ENCODE peak calls at places on chromosomes 6 and 20, in four cellular contexts. V is HepG2, X is GM12878, M is K562. J is an unnamed sample.

GRCh38 chr20:39137299-39137698 is 175.2 kb downstream of the DHX35 start:
- DNase-seq in V (no peak), X (no peak), M (no peak), J (no peak)

GRCh38 chr20:24443436-24443835 is 26.0 kb upstream of the SYNDIG1 start:
- DNase-seq in V (no peak), X (no peak), M (no peak), J (peak)

GRCh38 chr6:142903806-142904205 is 41.2 kb downstream of the HIVEP2 start:
- DNase-seq in V (no peak), X (no peak), M (no peak), J (no peak)

GRCh38 chr6:99458319-99458718 is 33.2 kb upstream of the PNISR start:
- DNase-seq in V (peak), X (no peak), M (peak), J (no peak)

GRCh38 chr6:83815631-83816030 is 37.5 kb upstream of the RIPPLY2 start:
- DNase-seq in V (no peak), X (no peak), M (no peak), J (no peak)

GRCh38 chr6:42771741-42772100 is 10.1 kb upstream of the BICRAL start:
- DNase-seq in V (no peak), X (no peak), M (no peak), J (no peak)

GRCh38 chr6:26312096-26312463 is 52.9 kb upstream of the BTN3A2 start:
- DNase-seq in V (no peak), X (no peak), M (peak), J (no peak)

GRCh38 chr20:35523298-35523888 is 6.1 kb downstream of the C20orf173 start:
- DNase-seq in V (peak), X (no peak), M (peak), J (peak)

GRCh38 chr6:14074723-14075503 is 42.7 kb upstream of the CD83 start:
- DNase-seq in V (no peak), X (no peak), M (no peak), J (no peak)

GRCh38 chr20:14583413-14583812 is 246.0 kb upstream of the FLRT3 start:
- DNase-seq in V (no peak), X (no peak), M (no peak), J (no peak)

GRCh38 chr6:23735151-23735550 is 390.9 kb upstream of the NRSN1 start:
- DNase-seq in V (no peak), X (no peak), M (no peak), J (no peak)

GRCh38 chr6:4103929-4104328 is 25.0 kb upstream of the FAM217A start:
- DNase-seq in V (no peak), X (no peak), M (no peak), J (no peak)

GRCh38 chr6:40356242-40356910 is 230.8 kb downstream of the LRFN2 start:
- DNase-seq in V (no peak), X (no peak), M (no peak), J (no peak)

GRCh38 chr6:69719602-69720193 is 77.1 kb downstream of the LMBRD1 start:
- DNase-seq in V (peak), X (no peak), M (peak), J (no peak)

GRCh38 chr6:85574932-85575598 is 18.6 kb downstream of the SNX14 start:
- DNase-seq in V (peak), X (no peak), M (no peak), J (no peak)

GRCh38 chr6:138162947-138163569 is 1.3 kb downstream of the ARFGEF3 start:
- DNase-seq in V (no peak), X (no peak), M (no peak), J (no peak)

GRCh38 chr20:46083101-46083500 is 6.7 kb downstream of the NCOA5 start:
- DNase-seq in V (no peak), X (no peak), M (no peak), J (no peak)

GRCh38 chr6:17492350-17492749 is 99.0 kb downstream of the CAP2 start:
- DNase-seq in V (no peak), X (no peak), M (no peak), J (no peak)

GRCh38 chr20:58389324-58389967 is 417 bp downstream of the VAPB start:
- DNase-seq in V (peak), X (no peak), M (peak), J (peak)

GRCh38 chr6:81838031-81838430 is 85.5 kb upstream of the TENT5A start:
- DNase-seq in V (peak), X (no peak), M (no peak), J (no peak)

GRCh38 chr6:81832304-81832703 is 79.8 kb upstream of the TENT5A start:
- DNase-seq in V (no peak), X (no peak), M (no peak), J (no peak)

GRCh38 chr6:81838724-81839425 is 86.4 kb upstream of the TENT5A start:
- DNase-seq in V (no peak), X (no peak), M (no peak), J (no peak)

GRCh38 chr6:81831274-81831673 is 78.8 kb upstream of the TENT5A start:
- DNase-seq in V (peak), X (no peak), M (no peak), J (no peak)

DNA sequence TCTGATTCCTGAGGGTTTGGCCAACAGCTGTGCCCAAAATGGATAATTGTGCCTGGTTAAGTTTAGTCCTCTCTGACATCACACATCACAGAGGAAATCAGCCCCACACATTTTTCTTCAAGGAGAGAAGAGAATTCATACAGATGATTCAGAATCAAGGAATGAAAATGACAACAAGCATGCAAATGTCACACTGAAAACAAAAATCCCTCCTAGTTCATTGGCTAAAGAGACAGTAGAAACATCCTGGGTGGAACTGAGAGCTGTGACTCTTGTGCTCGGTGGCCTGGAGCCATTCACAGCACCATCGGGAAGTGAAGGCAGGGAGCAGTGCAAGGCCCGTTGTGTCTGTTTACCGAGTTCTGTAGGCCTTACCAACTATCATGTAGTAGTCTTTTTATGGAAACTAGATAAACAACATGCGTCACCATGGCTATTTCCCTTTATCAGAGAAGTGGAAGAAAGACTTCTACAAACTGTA is 81.7 kb upstream of the TENT5A start:
- DNase-seq in V (no peak), X (no peak), M (no peak), J (no peak)
- TF ChIP-seq ESRRA in V (no peak), X (no peak), M (no peak), J (no peak)

DNA sequence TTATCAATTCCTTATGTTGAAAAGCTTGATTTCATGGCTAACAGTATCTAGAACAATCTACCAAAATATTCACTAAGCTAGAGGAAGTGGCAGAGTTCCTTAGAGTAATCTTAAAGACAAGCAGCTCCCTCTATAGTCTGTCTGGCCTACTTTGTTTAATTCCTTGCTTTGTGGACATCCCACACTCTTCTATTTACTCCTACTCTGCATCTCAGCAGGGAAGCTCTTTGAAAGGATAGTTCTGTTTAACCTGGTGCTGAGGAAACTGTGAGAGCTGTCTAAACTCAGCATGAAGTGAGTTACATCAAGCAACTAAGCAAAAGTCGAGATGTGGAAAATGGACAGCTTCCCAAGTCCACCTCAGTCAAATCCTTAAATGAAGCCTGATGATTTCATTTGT is 4.3 kb downstream of the REV3L start:
- DNase-seq in V (peak), X (peak), M (peak), J (no peak)
- TF ChIP-seq CBFB in V (no peak), X (no peak), M (no peak), J (no peak)

GRCh38 chr6:11471261-11471660 is 66.3 kb upstream of the TMEM170B start:
- DNase-seq in V (no peak), X (no peak), M (no peak), J (no peak)

GRCh38 chr6:11469684-11470083 is 67.9 kb upstream of the TMEM170B start:
- DNase-seq in V (no peak), X (no peak), M (no peak), J (no peak)

GRCh38 chr6:11475019-11475418 is 62.5 kb upstream of the TMEM170B start:
- DNase-seq in V (no peak), X (no peak), M (no peak), J (no peak)

GRCh38 chr6:11467364-11467763 is 70.2 kb upstream of the TMEM170B start:
- DNase-seq in V (no peak), X (peak), M (no peak), J (no peak)

DNA sequence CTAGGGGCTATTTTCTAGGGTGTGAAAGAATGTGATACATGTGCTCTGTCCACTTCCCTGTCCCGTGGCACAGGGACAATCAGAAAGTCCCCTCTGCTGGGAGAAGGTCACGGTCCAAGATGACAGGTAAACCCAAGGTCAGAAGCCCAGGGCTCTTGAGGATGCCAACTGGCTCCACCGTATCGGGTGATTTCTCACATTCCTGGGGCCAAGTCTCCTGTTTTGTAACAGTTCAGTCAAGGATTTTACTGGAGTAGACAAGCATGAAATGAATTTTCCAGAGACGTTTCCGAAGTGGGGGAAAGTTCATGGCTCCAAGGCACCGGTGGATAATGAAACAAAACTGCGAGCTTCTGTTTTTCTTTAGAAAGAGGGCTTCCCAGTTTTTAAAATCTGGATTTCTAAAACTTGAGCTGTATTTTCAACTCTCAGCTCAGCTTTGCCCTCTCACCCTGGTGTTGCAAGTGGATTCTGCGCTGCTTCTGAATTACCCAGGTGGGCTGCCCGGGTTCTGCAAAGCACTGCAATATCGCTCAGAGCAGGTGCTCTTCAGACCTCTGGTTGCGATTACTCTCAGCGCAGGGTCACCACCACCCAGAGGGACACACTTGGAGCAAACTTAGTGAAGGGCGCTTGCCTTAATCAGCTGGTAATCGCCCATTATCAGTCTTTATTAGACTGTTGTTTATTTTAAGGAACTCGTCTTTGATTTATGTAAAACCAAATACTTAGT is 64.4 kb upstream of the TMEM170B start:
- DNase-seq in V (no peak), X (no peak), M (no peak), J (no peak)
- TF ChIP-seq ESRRA in V (no peak), X (no peak), M (no peak), J (no peak)

GRCh38 chr20:40676466-40676865 is 12.6 kb downstream of the MAFB start:
- DNase-seq in V (no peak), X (no peak), M (no peak), J (no peak)
- TF ChIP-seq CBFB in V (no peak), X (no peak), M (no peak), J (no peak)